ENCODE peak calls at places on chromosomes 7 and 10, in six cellular contexts. One of them, this sample, is unnamed.

GRCh38 chr10:129881641-129882040 is 82.4 kb downstream of the EBF3 start:
- DNase-seq in GM12878: no peak
- DNase-seq in WTC11: no peak
- DNase-seq in HEK293T: no peak
- DNase-seq in K562: no peak
- DNase-seq in HepG2: no peak
- DNase-seq in this sample: no peak

GRCh38 chr10:6920072-6921019 is 340.3 kb upstream of the PRKCQ start:
- DNase-seq in K562: peak; percentile 88
- DNase-seq in WTC11: peak; percentile 83
- DNase-seq in GM12878: no peak
- DNase-seq in HEK293T: peak; percentile 81
- DNase-seq in HepG2: peak; percentile 33
- DNase-seq in this sample: peak; percentile 23

GRCh38 chr7:75762350-75762917 is 9.6 kb downstream of the CCL26 start:
- DNase-seq in HepG2: peak; percentile 59
- DNase-seq in GM12878: peak; percentile 40
- DNase-seq in HEK293T: peak; percentile 73
- DNase-seq in K562: peak; percentile 66
- DNase-seq in WTC11: no peak
- DNase-seq in this sample: peak; percentile 40

GRCh38 chr7:42314696-42315095 is 77.7 kb upstream of the GLI3 start:
- DNase-seq in HEK293T: no peak
- DNase-seq in K562: no peak
- DNase-seq in GM12878: no peak
- DNase-seq in HepG2: no peak
- DNase-seq in WTC11: no peak
- DNase-seq in this sample: no peak

GRCh38 chr7:11191574-11192220 is 218.0 kb downstream of the PHF14 start:
- DNase-seq in GM12878: no peak
- DNase-seq in WTC11: peak; percentile 68
- DNase-seq in HepG2: no peak
- DNase-seq in K562: no peak
- DNase-seq in HEK293T: no peak
- DNase-seq in this sample: no peak

GRCh38 chr7:10181996-10182395 is 791.7 kb upstream of the PHF14 start:
- DNase-seq in HEK293T: no peak
- DNase-seq in K562: no peak
- DNase-seq in HepG2: no peak
- DNase-seq in GM12878: no peak
- DNase-seq in WTC11: no peak
- DNase-seq in this sample: no peak

GRCh38 chr7:157862731-157863130 is 525.9 kb downstream of the DNAJB6 start:
- DNase-seq in K562: no peak
- DNase-seq in HepG2: no peak
- DNase-seq in HEK293T: no peak
- DNase-seq in WTC11: no peak
- DNase-seq in GM12878: no peak
- DNase-seq in this sample: no peak

GRCh38 chr10:129785536-129785981 is 178.5 kb downstream of the EBF3 start:
- DNase-seq in HepG2: no peak
- DNase-seq in GM12878: no peak
- DNase-seq in HEK293T: no peak
- DNase-seq in WTC11: no peak
- DNase-seq in K562: no peak
- DNase-seq in this sample: no peak

GRCh38 chr10:89351402-89352038 is 23.7 kb downstream of the IFIT3 start:
- DNase-seq in WTC11: no peak
- DNase-seq in HepG2: no peak
- DNase-seq in HEK293T: no peak
- DNase-seq in K562: no peak
- DNase-seq in GM12878: peak; percentile 82
- DNase-seq in this sample: no peak

GRCh38 chr7:122438001-122438400 is 133.5 kb upstream of the FEZF1 start:
- DNase-seq in HepG2: no peak
- DNase-seq in HEK293T: no peak
- DNase-seq in GM12878: no peak
- DNase-seq in K562: no peak
- DNase-seq in WTC11: no peak
- DNase-seq in this sample: no peak

GRCh38 chr10:112756118-112756512 is 193.9 kb upstream of the TCF7L2 start:
- DNase-seq in HepG2: no peak
- DNase-seq in WTC11: no peak
- DNase-seq in K562: no peak
- DNase-seq in HEK293T: no peak
- DNase-seq in GM12878: no peak
- DNase-seq in this sample: no peak

GRCh38 chr7:50355817-50356178 is 51.3 kb downstream of the IKZF1 start:
- DNase-seq in K562: peak; percentile 81
- DNase-seq in HEK293T: no peak
- DNase-seq in GM12878: no peak
- DNase-seq in WTC11: no peak
- DNase-seq in HepG2: no peak
- DNase-seq in this sample: no peak

GRCh38 chr10:110275140-110275729 is 29.5 kb downstream of the SMNDC1 start:
- DNase-seq in GM12878: no peak
- DNase-seq in HepG2: no peak
- DNase-seq in K562: no peak
- DNase-seq in HEK293T: no peak
- DNase-seq in WTC11: no peak
- DNase-seq in this sample: no peak

GRCh38 chr7:94855589-94855988 is 51.8 kb upstream of the PPP1R9A start:
- DNase-seq in HepG2: no peak
- DNase-seq in HEK293T: no peak
- DNase-seq in WTC11: no peak
- DNase-seq in GM12878: no peak
- DNase-seq in K562: no peak
- DNase-seq in this sample: no peak

GRCh38 chr7:33814958-33815735 is 90.2 kb upstream of the BMPER start:
- DNase-seq in HEK293T: peak; percentile 37
- DNase-seq in K562: no peak
- DNase-seq in GM12878: no peak
- DNase-seq in HepG2: no peak
- DNase-seq in WTC11: no peak
- DNase-seq in this sample: no peak

GRCh38 chr10:6580279-6581029 is 378 bp upstream of the PRKCQ start:
- DNase-seq in HepG2: peak; percentile 53
- DNase-seq in GM12878: no peak
- DNase-seq in HEK293T: peak; percentile 86
- DNase-seq in WTC11: peak; percentile 81
- DNase-seq in K562: peak; percentile 92
- DNase-seq in this sample: peak; percentile 22

GRCh38 chr7:50339990-50340500 is 35.5 kb downstream of the IKZF1 start:
- DNase-seq in HepG2: no peak
- DNase-seq in GM12878: no peak
- DNase-seq in WTC11: no peak
- DNase-seq in K562: peak; percentile 44
- DNase-seq in HEK293T: no peak
- DNase-seq in this sample: no peak

GRCh38 chr10:7337431-7338171 is 73.2 kb downstream of the SFMBT2 start:
- DNase-seq in K562: no peak
- DNase-seq in WTC11: no peak
- DNase-seq in GM12878: no peak
- DNase-seq in HEK293T: no peak
- DNase-seq in HepG2: no peak
- DNase-seq in this sample: no peak

GRCh38 chr10:116670706-116671105 is 50.0 kb downstream of the PNLIPRP2 start:
- DNase-seq in GM12878: no peak
- DNase-seq in HEK293T: no peak
- DNase-seq in HepG2: no peak
- DNase-seq in K562: no peak
- DNase-seq in WTC11: no peak
- DNase-seq in this sample: no peak

GRCh38 chr10:124063736-124064135 is 29.7 kb downstream of the CHST15 start:
- DNase-seq in K562: no peak
- DNase-seq in HEK293T: no peak
- DNase-seq in GM12878: no peak
- DNase-seq in HepG2: peak; percentile 32
- DNase-seq in WTC11: no peak
- DNase-seq in this sample: no peak

GRCh38 chr10:70693619-70694286 is 21.4 kb downstream of the ADAMTS14 start:
- DNase-seq in WTC11: no peak
- DNase-seq in HEK293T: no peak
- DNase-seq in K562: peak; percentile 74
- DNase-seq in GM12878: no peak
- DNase-seq in HepG2: no peak
- DNase-seq in this sample: no peak

GRCh38 chr10:70688828-70689227 is 16.5 kb downstream of the ADAMTS14 start:
- DNase-seq in WTC11: no peak
- DNase-seq in GM12878: no peak
- DNase-seq in HEK293T: no peak
- DNase-seq in HepG2: no peak
- DNase-seq in K562: no peak
- DNase-seq in this sample: no peak

GRCh38 chr10:70691601-70692000 is 19.3 kb downstream of the ADAMTS14 start:
- DNase-seq in HEK293T: no peak
- DNase-seq in WTC11: no peak
- DNase-seq in GM12878: no peak
- DNase-seq in K562: no peak
- DNase-seq in HepG2: no peak
- DNase-seq in this sample: no peak

GRCh38 chr10:70692043-70692603 is 19.8 kb downstream of the ADAMTS14 start:
- DNase-seq in HepG2: no peak
- DNase-seq in K562: no peak
- DNase-seq in HEK293T: no peak
- DNase-seq in WTC11: no peak
- DNase-seq in GM12878: no peak
- DNase-seq in this sample: no peak

DNA sequence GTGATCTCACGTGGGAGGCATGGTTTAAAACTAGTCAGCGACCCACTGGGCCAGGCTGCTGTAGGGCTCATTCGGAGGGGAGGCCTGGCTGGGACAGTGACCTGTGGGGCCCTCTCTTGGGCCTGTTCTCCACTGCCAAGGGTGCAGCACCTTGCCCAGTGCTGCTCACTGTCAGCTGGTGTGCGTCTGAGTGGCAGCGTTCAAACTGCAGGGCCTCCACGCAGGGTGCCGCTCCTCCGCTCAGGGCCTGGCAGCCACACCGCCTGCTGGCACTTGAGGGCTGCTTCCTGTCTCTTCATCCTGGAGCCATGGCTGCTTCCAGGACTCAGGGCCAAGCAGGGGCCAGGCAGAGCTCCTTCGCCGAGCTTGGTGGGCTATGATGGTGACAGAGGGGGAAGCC is 18.3 kb downstream of the ADAMTS14 start:
- DNase-seq in WTC11: no peak
- DNase-seq in HepG2: no peak
- DNase-seq in HEK293T: no peak
- DNase-seq in GM12878: no peak
- DNase-seq in K562: no peak
- DNase-seq in this sample: no peak
- TF ChIP-seq SP1 in WTC11: no peak
- TF ChIP-seq SP1 in HepG2: no peak
- TF ChIP-seq SP1 in HEK293T: no peak
- TF ChIP-seq SP1 in GM12878: no peak
- TF ChIP-seq SP1 in K562: no peak
- TF ChIP-seq SP1 in this sample: no peak

GRCh38 chr7:130896051-130896881 is 162.3 kb upstream of the KLF14 start:
- DNase-seq in WTC11: no peak
- DNase-seq in HEK293T: no peak
- DNase-seq in GM12878: no peak
- DNase-seq in K562: peak; percentile 45
- DNase-seq in HepG2: no peak
- DNase-seq in this sample: no peak
- TF ChIP-seq SP1 in WTC11: no peak
- TF ChIP-seq SP1 in HEK293T: no peak
- TF ChIP-seq SP1 in GM12878: no peak
- TF ChIP-seq SP1 in K562: no peak
- TF ChIP-seq SP1 in HepG2: no peak
- TF ChIP-seq SP1 in this sample: no peak

DNA sequence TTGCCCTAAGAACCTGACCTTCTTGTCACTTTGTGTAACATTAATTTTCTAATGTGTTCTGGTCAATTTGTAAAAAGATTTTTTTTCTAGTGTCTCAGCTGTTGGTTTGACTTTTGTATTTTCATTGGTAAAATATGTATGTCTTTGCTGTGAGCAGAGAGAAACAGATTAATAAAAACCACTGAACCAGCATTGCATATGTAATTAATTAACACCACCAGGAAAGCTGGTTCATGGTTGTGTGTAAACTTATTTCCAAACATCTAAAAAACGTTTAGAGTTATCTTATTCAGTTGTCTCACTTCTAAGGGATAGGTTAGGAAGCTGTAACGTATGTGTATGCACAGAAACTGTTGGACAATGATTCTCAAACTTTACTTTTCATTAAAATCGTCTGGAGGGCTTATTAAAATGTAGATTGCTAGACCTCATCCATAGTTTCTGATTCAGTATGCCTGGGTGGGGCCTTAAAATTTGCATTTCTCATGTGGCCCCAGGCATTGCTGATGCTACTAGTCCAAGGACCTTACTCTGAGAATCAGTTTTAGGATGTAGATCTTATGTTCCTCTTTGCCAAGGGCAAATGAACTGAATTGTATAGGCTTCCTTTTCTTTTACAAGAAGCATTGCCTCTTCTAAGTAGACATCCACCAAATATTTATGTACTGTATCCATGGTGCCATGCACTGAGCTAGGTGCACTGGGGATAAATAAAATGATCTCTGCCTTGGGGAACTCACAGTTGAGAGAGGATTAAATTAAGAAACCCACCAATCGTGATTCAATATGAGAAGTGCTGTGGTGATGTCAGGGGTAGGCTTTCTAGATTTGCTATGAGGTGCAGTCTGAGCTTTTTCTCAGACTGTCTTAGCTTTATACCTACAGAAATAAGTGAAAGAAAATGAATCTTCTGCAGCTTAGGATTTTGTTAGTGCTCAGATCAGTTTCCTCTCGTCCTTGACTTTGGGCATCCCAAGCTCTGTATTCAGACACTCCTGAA is 98.7 kb downstream of the AUTS2 start:
- DNase-seq in HEK293T: no peak
- DNase-seq in HepG2: no peak
- DNase-seq in GM12878: no peak
- DNase-seq in WTC11: no peak
- DNase-seq in K562: no peak
- DNase-seq in this sample: no peak
- TF ChIP-seq SP1 in HEK293T: no peak
- TF ChIP-seq SP1 in HepG2: no peak
- TF ChIP-seq SP1 in GM12878: no peak
- TF ChIP-seq SP1 in WTC11: no peak
- TF ChIP-seq SP1 in K562: no peak
- TF ChIP-seq SP1 in this sample: no peak

GRCh38 chr7:117565226-117565625 is 85.4 kb downstream of the CFTR start:
- DNase-seq in HepG2: no peak
- DNase-seq in WTC11: no peak
- DNase-seq in K562: no peak
- DNase-seq in HEK293T: no peak
- DNase-seq in GM12878: no peak
- DNase-seq in this sample: no peak

GRCh38 chr7:117562732-117563131 is 82.9 kb downstream of the CFTR start:
- DNase-seq in GM12878: no peak
- DNase-seq in HepG2: no peak
- DNase-seq in K562: no peak
- DNase-seq in WTC11: no peak
- DNase-seq in HEK293T: no peak
- DNase-seq in this sample: no peak

GRCh38 chr7:117567781-117568180 is 88.0 kb downstream of the CFTR start:
- DNase-seq in WTC11: no peak
- DNase-seq in K562: no peak
- DNase-seq in GM12878: no peak
- DNase-seq in HepG2: no peak
- DNase-seq in HEK293T: no peak
- DNase-seq in this sample: no peak

GRCh38 chr7:117564627-117565026 is 84.8 kb downstream of the CFTR start:
- DNase-seq in HEK293T: no peak
- DNase-seq in K562: no peak
- DNase-seq in WTC11: no peak
- DNase-seq in GM12878: no peak
- DNase-seq in HepG2: no peak
- DNase-seq in this sample: no peak

GRCh38 chr7:117564080-117564479 is 84.3 kb downstream of the CFTR start:
- DNase-seq in WTC11: no peak
- DNase-seq in HEK293T: no peak
- DNase-seq in K562: no peak
- DNase-seq in GM12878: no peak
- DNase-seq in HepG2: no peak
- DNase-seq in this sample: no peak
- TF ChIP-seq SP1 in WTC11: no peak
- TF ChIP-seq SP1 in HEK293T: no peak
- TF ChIP-seq SP1 in K562: no peak
- TF ChIP-seq SP1 in GM12878: no peak
- TF ChIP-seq SP1 in HepG2: no peak
- TF ChIP-seq SP1 in this sample: no peak